ENCODE peak calls at places on chromosome 9, in five cellular contexts. L is psoas muscle, N is astrocyte, H is right atrium auricular region, D is colonic mucosa. Y is an unnamed sample.

GRCh38 chr9:133112361-133113026 is 8.5 kb downstream of the RALGDS start:
- DNase-seq in L (peak; percentile 52), N (no peak), H (no peak), D (no peak), Y (peak; percentile 64)

GRCh38 chr9:91119679-91120078 is 242.0 kb downstream of the AUH start:
- DNase-seq in L (no peak), N (peak; percentile 43), H (no peak), D (no peak), Y (no peak)

GRCh38 chr9:70257512-70257911 is 1.3 kb upstream of the SMC5 start:
- DNase-seq in L (no peak), N (no peak), H (no peak), D (no peak), Y (no peak)

GRCh38 chr9:104911029-104911607 is 16.8 kb downstream of the ABCA1 start:
- DNase-seq in L (no peak), N (peak; percentile 45), H (no peak), D (no peak), Y (no peak)

GRCh38 chr9:87880683-87881082 is 2.0 kb upstream of the SPATA31E1 start:
- DNase-seq in L (no peak), N (no peak), H (no peak), D (no peak), Y (no peak)

GRCh38 chr9:97906236-97906831 is 16.0 kb downstream of the TRMO start:
- DNase-seq in L (peak; percentile 44), N (no peak), H (no peak), D (no peak), Y (peak; percentile 67)

GRCh38 chr9:35798658-35799366 is 7.4 kb downstream of the NPR2 start:
- DNase-seq in L (no peak), N (peak; percentile 53), H (no peak), D (no peak), Y (no peak)

GRCh38 chr9:98570663-98571440 is 137.9 kb downstream of the GABBR2 start:
- DNase-seq in L (no peak), N (no peak), H (peak; percentile 28), D (no peak), Y (no peak)

GRCh38 chr9:112819635-112820496 is 69.3 kb downstream of the SNX30 start:
- DNase-seq in L (peak; percentile 52), N (peak; percentile 74), H (peak; percentile 61), D (peak; percentile 45), Y (no peak)

GRCh38 chr9:15253197-15253596 is 53.8 kb downstream of the TTC39B start:
- DNase-seq in L (no peak), N (peak; percentile 32), H (no peak), D (no peak), Y (no peak)

GRCh38 chr9:111527347-111527746 is 2.4 kb downstream of the ZNF483 start:
- DNase-seq in L (no peak), N (peak; percentile 4), H (no peak), D (no peak), Y (no peak)

GRCh38 chr9:100668024-100668423 is 90.1 kb downstream of the CAVIN4 start:
- DNase-seq in L (no peak), N (no peak), H (no peak), D (no peak), Y (no peak)

GRCh38 chr9:100671811-100672305 is 94.0 kb downstream of the CAVIN4 start:
- DNase-seq in L (no peak), N (no peak), H (no peak), D (no peak), Y (no peak)

GRCh38 chr9:100670719-100671118 is 92.8 kb downstream of the CAVIN4 start:
- DNase-seq in L (no peak), N (no peak), H (no peak), D (no peak), Y (no peak)

GRCh38 chr9:100667448-100667847 is 89.6 kb downstream of the CAVIN4 start:
- DNase-seq in L (no peak), N (no peak), H (no peak), D (no peak), Y (no peak)

DNA sequence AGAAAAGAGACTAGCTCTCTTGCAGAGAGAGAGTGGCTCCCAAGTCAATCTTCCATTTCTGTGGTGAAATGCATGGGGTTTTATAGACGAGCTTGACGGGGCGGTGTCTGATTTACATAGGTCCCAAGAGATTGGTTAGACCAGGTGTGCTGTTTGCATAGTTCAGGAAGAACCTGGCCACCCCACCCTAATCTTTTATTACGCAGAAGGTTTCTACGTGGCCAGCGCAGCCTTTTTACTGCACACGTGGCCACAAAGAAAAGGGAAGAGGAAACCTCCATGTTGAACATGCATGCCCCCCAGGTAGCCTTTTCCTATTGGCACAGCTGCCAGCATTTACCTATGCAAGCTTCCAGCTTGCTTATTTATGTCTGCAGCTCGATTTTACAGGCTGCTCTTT is 92.1 kb downstream of the CAVIN4 start:
- DNase-seq in L (no peak), N (no peak), H (no peak), D (no peak), Y (no peak)
- H3K27ac ChIP-seq in L (no peak overlapping the region), N (no peak overlapping the region), H (no peak overlapping the region), D (no peak overlapping the region), Y (no peak overlapping the region)

DNA sequence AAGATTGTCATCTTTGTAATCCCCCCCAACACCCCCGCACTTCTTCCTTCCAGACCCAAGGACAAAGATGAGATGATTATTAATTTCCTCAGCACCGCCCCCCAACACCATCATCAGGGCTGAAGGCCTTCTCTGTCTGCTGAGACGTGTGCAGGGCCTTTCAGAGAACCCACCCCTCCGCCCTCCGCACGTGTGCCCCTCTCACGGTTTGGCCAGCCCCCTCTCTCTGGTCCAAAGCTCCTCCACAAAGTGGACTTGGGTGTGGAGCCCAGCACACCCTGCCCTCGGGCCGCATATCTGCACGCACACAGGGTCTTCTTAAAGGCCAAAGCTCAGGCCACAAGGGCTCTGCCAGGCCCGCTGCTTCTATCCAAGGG is 32.0 kb downstream of the PAX5 start:
- DNase-seq in L (no peak), N (no peak), H (no peak), D (no peak), Y (no peak)
- H3K27me3 ChIP-seq in L (peaks cover 5% of the 10 kb centered on the region), N (peaks cover 80% of the 10 kb centered on the region), H (no peaks in the 10 kb centered on the region), D (peaks cover 19% of the 10 kb centered on the region), Y (peaks cover 10% of the 10 kb centered on the region)

GRCh38 chr9:135394699-135395645 is 84.6 kb upstream of the PPP1R26 start:
- DNase-seq in L (no peak), N (no peak), H (no peak), D (no peak), Y (no peak)
- H3K27ac ChIP-seq in L (no peak overlapping the region), N (no peak overlapping the region), H (no peak overlapping the region), D (no peak overlapping the region), Y (no peak overlapping the region)

GRCh38 chr9:126650404-126650804 is 36.7 kb downstream of the LMX1B start:
- DNase-seq in L (no peak), N (no peak), H (no peak), D (no peak), Y (no peak)

GRCh38 chr9:126650830-126651341 is 37.2 kb downstream of the LMX1B start:
- DNase-seq in L (no peak), N (no peak), H (no peak), D (peak; percentile 71), Y (no peak)

GRCh38 chr9:126647585-126648110 is 33.9 kb downstream of the LMX1B start:
- DNase-seq in L (no peak), N (no peak), H (no peak), D (no peak), Y (no peak)

GRCh38 chr9:126652140-126652558 is 38.4 kb downstream of the LMX1B start:
- DNase-seq in L (no peak), N (no peak), H (no peak), D (peak; percentile 89), Y (no peak)

GRCh38 chr9:126649477-126649876 is 35.7 kb downstream of the LMX1B start:
- DNase-seq in L (no peak), N (no peak), H (no peak), D (no peak), Y (no peak)
- H3K27me3 ChIP-seq in L (peaks cover 15% of the 10 kb centered on the region), N (peaks cover 78% of the 10 kb centered on the region), H (no peaks in the 10 kb centered on the region), D (peaks cover 63% of the 10 kb centered on the region), Y (peaks cover 26% of the 10 kb centered on the region)

DNA sequence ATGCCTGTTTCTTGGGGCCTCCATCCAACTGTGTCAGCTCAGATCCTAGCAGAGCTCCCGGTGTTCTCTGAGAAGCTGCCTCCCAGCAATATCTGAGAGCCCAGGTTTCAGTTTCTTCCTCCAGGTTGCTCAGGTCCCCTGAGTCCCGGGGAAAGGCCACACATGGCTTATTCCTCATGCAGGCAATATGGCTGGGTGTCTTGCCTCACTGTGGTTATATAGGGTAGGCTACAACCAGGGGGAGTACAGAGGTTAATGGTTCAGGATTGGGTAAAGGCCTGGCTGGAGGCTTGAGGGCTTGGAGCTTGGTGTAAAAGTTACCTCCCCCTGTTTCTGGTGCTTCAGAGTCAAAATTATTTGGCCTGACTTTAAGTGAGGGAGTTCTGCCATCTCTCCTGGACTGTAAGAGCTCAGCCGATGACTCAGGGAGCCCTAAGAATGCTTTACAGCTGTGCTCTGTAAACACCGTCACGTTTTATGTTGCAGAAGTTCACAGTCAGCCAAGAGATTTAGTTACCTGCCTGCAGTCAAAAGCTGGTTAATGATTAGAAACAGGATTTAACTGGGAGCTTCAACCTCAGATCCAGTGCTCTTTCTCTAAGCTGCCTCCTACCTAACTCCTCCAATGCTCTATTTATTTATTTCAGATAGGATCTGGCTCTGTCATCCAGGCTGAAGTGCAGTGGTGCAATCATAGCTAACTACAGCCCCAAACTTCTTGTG is 24.3 kb upstream of the UBAP2 start:
- DNase-seq in L (no peak), N (peak; percentile 83), H (no peak), D (peak; percentile 63), Y (no peak)
- H3K27ac ChIP-seq in L (peak overlapping the region; percentile 86), N (no peak overlapping the region), H (no peak overlapping the region), D (no peak overlapping the region), Y (no peak overlapping the region)